ENCODE peak calls at places on chromosomes 16 and 17, in four cellular contexts. One of them, this sample, is unnamed. For H3K27me3, the result is how much of the 10 kb centered on the place peaks cover.

GRCh38 chr17:29723283-29724047 is 100.8 kb upstream of the CORO6 start:
- DNase-seq in SJSA1: no peak
- DNase-seq in CD4-positive, alpha-beta memory T cell: peak
- DNase-seq in fibroblast of lung: no peak
- DNase-seq in this sample: no peak

GRCh38 chr17:28885363-28885762 is 12.2 kb downstream of the FLOT2 start:
- DNase-seq in SJSA1: no peak
- DNase-seq in CD4-positive, alpha-beta memory T cell: no peak
- DNase-seq in fibroblast of lung: no peak
- DNase-seq in this sample: no peak

GRCh38 chr16:81850197-81850944 is 71.3 kb downstream of the PLCG2 start:
- DNase-seq in SJSA1: no peak
- DNase-seq in CD4-positive, alpha-beta memory T cell: no peak
- DNase-seq in fibroblast of lung: no peak
- DNase-seq in this sample: no peak

GRCh38 chr16:9062301-9062700 is 29.1 kb upstream of the HAPSTR1 start:
- DNase-seq in SJSA1: no peak
- DNase-seq in CD4-positive, alpha-beta memory T cell: no peak
- DNase-seq in fibroblast of lung: no peak
- DNase-seq in this sample: no peak

GRCh38 chr16:69798466-69798865 is 36.3 kb downstream of the WWP2 start:
- DNase-seq in SJSA1: peak
- DNase-seq in CD4-positive, alpha-beta memory T cell: no peak
- DNase-seq in fibroblast of lung: peak
- DNase-seq in this sample: peak

GRCh38 chr17:28725660-28726395 is at the start of gene TLCD1:
- DNase-seq in SJSA1: peak
- DNase-seq in CD4-positive, alpha-beta memory T cell: peak
- DNase-seq in fibroblast of lung: peak
- DNase-seq in this sample: peak

GRCh38 chr17:59375858-59376257 is 44.4 kb downstream of the YPEL2 start:
- DNase-seq in SJSA1: no peak
- DNase-seq in CD4-positive, alpha-beta memory T cell: no peak
- DNase-seq in fibroblast of lung: no peak
- DNase-seq in this sample: no peak

GRCh38 chr17:76327689-76328088 is 19.6 kb upstream of the QRICH2 start:
- DNase-seq in SJSA1: no peak
- DNase-seq in CD4-positive, alpha-beta memory T cell: no peak
- DNase-seq in fibroblast of lung: no peak
- DNase-seq in this sample: no peak

GRCh38 chr16:66416981-66417700 is 10.0 kb upstream of the BEAN1 start:
- DNase-seq in SJSA1: no peak
- DNase-seq in CD4-positive, alpha-beta memory T cell: no peak
- DNase-seq in fibroblast of lung: no peak
- DNase-seq in this sample: no peak

GRCh38 chr16:89828199-89828869 is at the start of gene SPIRE2:
- DNase-seq in SJSA1: peak
- DNase-seq in CD4-positive, alpha-beta memory T cell: peak
- DNase-seq in fibroblast of lung: peak
- DNase-seq in this sample: peak

GRCh38 chr17:40524243-40524965 is 23.0 kb upstream of the TNS4 start:
- DNase-seq in SJSA1: no peak
- DNase-seq in CD4-positive, alpha-beta memory T cell: no peak
- DNase-seq in fibroblast of lung: no peak
- DNase-seq in this sample: no peak

GRCh38 chr17:74339537-74340195 is 13.6 kb downstream of the KIF19 start:
- DNase-seq in SJSA1: no peak
- DNase-seq in CD4-positive, alpha-beta memory T cell: no peak
- DNase-seq in fibroblast of lung: no peak
- DNase-seq in this sample: no peak

GRCh38 chr16:30494028-30494427 is 21.5 kb downstream of the ITGAL start:
- DNase-seq in SJSA1: no peak
- DNase-seq in CD4-positive, alpha-beta memory T cell: no peak
- DNase-seq in fibroblast of lung: no peak
- DNase-seq in this sample: no peak

GRCh38 chr16:57624044-57624688 is 4.3 kb upstream of the ADGRG1 start:
- DNase-seq in SJSA1: no peak
- DNase-seq in CD4-positive, alpha-beta memory T cell: no peak
- DNase-seq in fibroblast of lung: no peak
- DNase-seq in this sample: peak

GRCh38 chr16:30609002-30609927 is 924 bp downstream of the ZNF689 start:
- DNase-seq in SJSA1: peak
- DNase-seq in CD4-positive, alpha-beta memory T cell: peak
- DNase-seq in fibroblast of lung: peak
- DNase-seq in this sample: peak

GRCh38 chr16:22262460-22262859 is 34.7 kb upstream of the POLR3E start:
- DNase-seq in SJSA1: peak
- DNase-seq in CD4-positive, alpha-beta memory T cell: no peak
- DNase-seq in fibroblast of lung: no peak
- DNase-seq in this sample: peak

GRCh38 chr17:62791235-62792121 is 16.6 kb downstream of the MARCHF10 start:
- DNase-seq in SJSA1: peak
- DNase-seq in CD4-positive, alpha-beta memory T cell: no peak
- DNase-seq in fibroblast of lung: peak
- DNase-seq in this sample: peak

GRCh38 chr16:84672276-84673202 is 24.2 kb downstream of the KLHL36 start:
- DNase-seq in SJSA1: peak
- DNase-seq in CD4-positive, alpha-beta memory T cell: peak
- DNase-seq in fibroblast of lung: peak
- DNase-seq in this sample: peak

GRCh38 chr17:58447039-58447975 is 30.0 kb upstream of the RNF43 start:
- DNase-seq in SJSA1: peak
- DNase-seq in CD4-positive, alpha-beta memory T cell: peak
- DNase-seq in fibroblast of lung: peak
- DNase-seq in this sample: peak

GRCh38 chr16:11254913-11255736 is 879 bp downstream of the SOCS1 start:
- DNase-seq in SJSA1: peak
- DNase-seq in CD4-positive, alpha-beta memory T cell: peak
- DNase-seq in fibroblast of lung: peak
- DNase-seq in this sample: no peak

GRCh38 chr17:74415608-74416396 is 16.1 kb upstream of the GPRC5C start:
- DNase-seq in SJSA1: no peak
- DNase-seq in CD4-positive, alpha-beta memory T cell: no peak
- DNase-seq in fibroblast of lung: no peak
- DNase-seq in this sample: no peak

GRCh38 chr17:35684046-35684802 is 47.2 kb upstream of the RASL10B start:
- DNase-seq in SJSA1: peak
- DNase-seq in CD4-positive, alpha-beta memory T cell: no peak
- DNase-seq in fibroblast of lung: peak
- DNase-seq in this sample: peak

GRCh38 chr16:73713817-73714495 is 582.7 kb upstream of the PSMD7 start:
- DNase-seq in SJSA1: peak
- DNase-seq in CD4-positive, alpha-beta memory T cell: no peak
- DNase-seq in fibroblast of lung: peak
- DNase-seq in this sample: peak

GRCh38 chr16:74767749-74768148 is 6.9 kb downstream of the FA2H start:
- DNase-seq in SJSA1: no peak
- DNase-seq in CD4-positive, alpha-beta memory T cell: no peak
- DNase-seq in fibroblast of lung: no peak
- DNase-seq in this sample: no peak

GRCh38 chr17:14143678-14144077 is 74.4 kb downstream of the COX10 start:
- DNase-seq in SJSA1: no peak
- DNase-seq in CD4-positive, alpha-beta memory T cell: no peak
- DNase-seq in fibroblast of lung: no peak
- DNase-seq in this sample: no peak

GRCh38 chr17:68705331-68706166 is 104.4 kb upstream of the FAM20A start:
- DNase-seq in SJSA1: no peak
- DNase-seq in CD4-positive, alpha-beta memory T cell: no peak
- DNase-seq in fibroblast of lung: peak
- DNase-seq in this sample: no peak

GRCh38 chr16:66274335-66275110 is 92.0 kb upstream of the CDH5 start:
- DNase-seq in SJSA1: no peak
- DNase-seq in CD4-positive, alpha-beta memory T cell: peak
- DNase-seq in fibroblast of lung: peak
- DNase-seq in this sample: no peak

GRCh38 chr17:77400445-77400870 is 259.7 kb downstream of the SEC14L1 start:
- DNase-seq in SJSA1: no peak
- DNase-seq in CD4-positive, alpha-beta memory T cell: peak
- DNase-seq in fibroblast of lung: no peak
- DNase-seq in this sample: peak

GRCh38 chr17:45123930-45124796 is 8.2 kb downstream of the PLCD3 start:
- DNase-seq in SJSA1: peak
- DNase-seq in CD4-positive, alpha-beta memory T cell: no peak
- DNase-seq in fibroblast of lung: peak
- DNase-seq in this sample: peak

GRCh38 chr16:31253642-31254045 is 6.1 kb upstream of the ITGAM start:
- DNase-seq in SJSA1: no peak
- DNase-seq in CD4-positive, alpha-beta memory T cell: no peak
- DNase-seq in fibroblast of lung: no peak
- DNase-seq in this sample: no peak

GRCh38 chr17:72205357-72205756 is 84.5 kb downstream of the SOX9 start:
- DNase-seq in SJSA1: no peak
- DNase-seq in CD4-positive, alpha-beta memory T cell: no peak
- DNase-seq in fibroblast of lung: no peak
- DNase-seq in this sample: no peak

GRCh38 chr17:59377410-59377809 is 46.0 kb downstream of the YPEL2 start:
- DNase-seq in SJSA1: no peak
- DNase-seq in CD4-positive, alpha-beta memory T cell: no peak
- DNase-seq in fibroblast of lung: peak
- DNase-seq in this sample: no peak

GRCh38 chr17:47802341-47803022 is 19.1 kb downstream of the OSBPL7 start:
- DNase-seq in SJSA1: peak
- DNase-seq in CD4-positive, alpha-beta memory T cell: peak
- DNase-seq in fibroblast of lung: peak
- DNase-seq in this sample: peak

GRCh38 chr17:50354776-50355175 is 8.8 kb downstream of the XYLT2 start:
- DNase-seq in SJSA1: no peak
- DNase-seq in CD4-positive, alpha-beta memory T cell: no peak
- DNase-seq in fibroblast of lung: no peak
- DNase-seq in this sample: no peak

DNA sequence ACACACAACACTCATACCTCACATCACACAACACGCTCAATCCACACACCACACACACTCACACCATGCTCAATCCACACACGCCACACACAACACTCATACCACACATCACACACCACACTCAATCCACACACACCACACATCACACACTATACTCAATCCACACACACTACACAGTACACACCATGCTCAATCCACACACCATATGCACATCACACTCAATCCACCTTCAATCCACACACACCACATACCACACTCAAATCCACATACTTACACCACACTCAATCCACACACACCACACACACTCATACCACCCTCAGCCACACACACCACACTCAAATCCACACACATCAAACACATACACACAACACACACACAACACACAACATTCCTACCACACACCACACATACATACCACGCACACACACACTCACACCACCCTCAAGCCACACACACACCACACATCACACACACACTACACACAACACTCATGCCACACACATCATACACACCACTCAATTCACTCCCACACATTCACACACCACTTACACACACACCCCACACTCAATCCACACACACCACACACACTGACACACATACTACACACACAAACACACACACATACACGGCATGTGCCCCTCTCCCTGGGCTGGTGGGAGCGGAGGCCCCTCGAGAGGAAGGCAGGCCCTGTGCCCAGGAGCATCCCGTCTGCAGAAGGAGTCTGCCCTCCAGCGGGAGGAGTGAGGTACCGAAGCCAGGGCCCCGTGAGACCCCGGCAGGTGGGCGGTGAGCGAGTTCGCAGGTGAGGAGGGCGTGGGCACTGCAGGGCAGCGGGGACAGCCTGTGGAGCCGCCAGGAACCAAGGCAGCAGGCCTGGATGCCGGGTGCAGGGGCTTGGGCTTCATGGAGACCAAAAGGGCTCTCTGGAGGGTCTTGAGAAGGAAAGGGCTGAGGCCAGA is 33.1 kb upstream of the RPTOR start:
- DNase-seq in SJSA1: no peak
- DNase-seq in CD4-positive, alpha-beta memory T cell: no peak
- DNase-seq in fibroblast of lung: no peak
- DNase-seq in this sample: no peak
- H3K27me3 ChIP-seq in SJSA1: under half
- H3K27me3 ChIP-seq in CD4-positive, alpha-beta memory T cell: under half
- H3K27me3 ChIP-seq in fibroblast of lung: under half
- H3K27me3 ChIP-seq in this sample: under half

GRCh38 chr17:54903375-54903774 is 2.7 kb downstream of the TOM1L1 start:
- DNase-seq in SJSA1: no peak
- DNase-seq in CD4-positive, alpha-beta memory T cell: no peak
- DNase-seq in fibroblast of lung: peak
- DNase-seq in this sample: no peak

GRCh38 chr17:54901230-54901847 is 687 bp downstream of the TOM1L1 start:
- DNase-seq in SJSA1: no peak
- DNase-seq in CD4-positive, alpha-beta memory T cell: no peak
- DNase-seq in fibroblast of lung: peak
- DNase-seq in this sample: no peak

GRCh38 chr17:54902611-54903010 is 2.0 kb downstream of the TOM1L1 start:
- DNase-seq in SJSA1: no peak
- DNase-seq in CD4-positive, alpha-beta memory T cell: no peak
- DNase-seq in fibroblast of lung: no peak
- DNase-seq in this sample: no peak

GRCh38 chr17:54900457-54901229 is at the start of gene TOM1L1:
- DNase-seq in SJSA1: peak
- DNase-seq in CD4-positive, alpha-beta memory T cell: peak
- DNase-seq in fibroblast of lung: peak
- DNase-seq in this sample: peak

GRCh38 chr17:54902017-54902416 is 1.4 kb downstream of the TOM1L1 start:
- DNase-seq in SJSA1: no peak
- DNase-seq in CD4-positive, alpha-beta memory T cell: no peak
- DNase-seq in fibroblast of lung: no peak
- DNase-seq in this sample: no peak
- H3K27ac ChIP-seq in SJSA1: no peak
- H3K27ac ChIP-seq in CD4-positive, alpha-beta memory T cell: no peak
- H3K27ac ChIP-seq in fibroblast of lung: no peak
- H3K27ac ChIP-seq in this sample: no peak

GRCh38 chr17:79303641-79304205 is 229.1 kb downstream of the ENGASE start:
- DNase-seq in SJSA1: no peak
- DNase-seq in CD4-positive, alpha-beta memory T cell: no peak
- DNase-seq in fibroblast of lung: no peak
- DNase-seq in this sample: no peak
- H3K27me3 ChIP-seq in SJSA1: half or more
- H3K27me3 ChIP-seq in CD4-positive, alpha-beta memory T cell: under half
- H3K27me3 ChIP-seq in fibroblast of lung: under half
- H3K27me3 ChIP-seq in this sample: under half

DNA sequence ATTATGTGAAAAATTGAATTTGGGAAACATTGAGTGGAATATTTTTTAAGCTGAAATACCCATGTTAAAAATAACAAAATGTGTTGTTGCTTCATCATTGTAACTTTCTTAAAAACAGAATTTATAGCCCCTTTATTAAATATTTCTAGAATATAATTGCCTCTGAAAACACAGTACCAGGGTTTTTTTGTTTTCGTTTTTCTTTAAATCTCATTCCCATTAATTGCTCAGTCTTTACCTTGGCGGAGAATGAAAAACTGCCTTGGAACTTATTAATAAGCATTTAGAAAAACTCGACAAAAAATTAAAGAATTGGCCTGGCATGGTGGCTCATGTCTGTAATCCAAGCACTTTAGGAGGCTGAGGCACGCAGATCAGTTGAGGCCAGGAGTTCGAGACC is 195.2 kb upstream of the TBX2 start:
- DNase-seq in SJSA1: no peak
- DNase-seq in CD4-positive, alpha-beta memory T cell: no peak
- DNase-seq in fibroblast of lung: no peak
- DNase-seq in this sample: no peak
- H3K27ac ChIP-seq in SJSA1: peak
- H3K27ac ChIP-seq in CD4-positive, alpha-beta memory T cell: no peak
- H3K27ac ChIP-seq in fibroblast of lung: peak
- H3K27ac ChIP-seq in this sample: no peak

GRCh38 chr16:79587897-79588296 is 12.6 kb downstream of the MAF start:
- DNase-seq in SJSA1: no peak
- DNase-seq in CD4-positive, alpha-beta memory T cell: no peak
- DNase-seq in fibroblast of lung: no peak
- DNase-seq in this sample: no peak
- H3K27me3 ChIP-seq in SJSA1: under half
- H3K27me3 ChIP-seq in CD4-positive, alpha-beta memory T cell: under half
- H3K27me3 ChIP-seq in fibroblast of lung: under half
- H3K27me3 ChIP-seq in this sample: under half

This sample was measured in brain microvascular endothelial cell.